ENCODE peak calls at places on chromosomes 6 and 20, in six cellular contexts. One of them, this sample, is unnamed.
A peak's percentile ranks its signal among the peaks of the same experiment; 100 is the strongest.

GRCh38 chr6:106748547-106749207 is 119.3 kb downstream of the QRSL1 start:
- DNase-seq in HCT116: no peak
- DNase-seq in cardiac muscle cell: no peak
- DNase-seq in trophoblast cell: peak; percentile 39
- DNase-seq in lower lobe of right lung: no peak
- DNase-seq in WERI-Rb-1: no peak
- DNase-seq in this sample: no peak

GRCh38 chr6:132666118-132666517 is 7.1 kb upstream of the TAAR1 start:
- DNase-seq in cardiac muscle cell: no peak
- DNase-seq in HCT116: no peak
- DNase-seq in lower lobe of right lung: no peak
- DNase-seq in WERI-Rb-1: no peak
- DNase-seq in trophoblast cell: peak; percentile 87
- DNase-seq in this sample: no peak

GRCh38 chr6:44800171-44800671 is 412.7 kb downstream of the CDC5L start:
- DNase-seq in HCT116: no peak
- DNase-seq in WERI-Rb-1: peak; percentile 90
- DNase-seq in cardiac muscle cell: peak; percentile 86
- DNase-seq in lower lobe of right lung: no peak
- DNase-seq in trophoblast cell: peak; percentile 17
- DNase-seq in this sample: peak; percentile 43

GRCh38 chr6:155378284-155378683 is 64.0 kb upstream of the TFB1M start:
- DNase-seq in lower lobe of right lung: no peak
- DNase-seq in cardiac muscle cell: no peak
- DNase-seq in WERI-Rb-1: no peak
- DNase-seq in trophoblast cell: no peak
- DNase-seq in HCT116: no peak
- DNase-seq in this sample: no peak

GRCh38 chr6:93394471-93394870 is 24.9 kb downstream of the EPHA7 start:
- DNase-seq in cardiac muscle cell: no peak
- DNase-seq in WERI-Rb-1: no peak
- DNase-seq in HCT116: no peak
- DNase-seq in lower lobe of right lung: no peak
- DNase-seq in trophoblast cell: no peak
- DNase-seq in this sample: no peak

GRCh38 chr6:154001494-154002285 is 37.4 kb upstream of the OPRM1 start:
- DNase-seq in cardiac muscle cell: no peak
- DNase-seq in trophoblast cell: no peak
- DNase-seq in HCT116: no peak
- DNase-seq in WERI-Rb-1: no peak
- DNase-seq in lower lobe of right lung: no peak
- DNase-seq in this sample: no peak

GRCh38 chr6:1767481-1768246 is 157.9 kb downstream of the FOXC1 start:
- DNase-seq in trophoblast cell: peak; percentile 19
- DNase-seq in cardiac muscle cell: peak; percentile 71
- DNase-seq in lower lobe of right lung: no peak
- DNase-seq in WERI-Rb-1: peak; percentile 84
- DNase-seq in HCT116: no peak
- DNase-seq in this sample: no peak

GRCh38 chr6:106746660-106747059 is 117.3 kb downstream of the QRSL1 start:
- DNase-seq in lower lobe of right lung: no peak
- DNase-seq in trophoblast cell: peak; percentile 98
- DNase-seq in cardiac muscle cell: peak; percentile 37
- DNase-seq in WERI-Rb-1: no peak
- DNase-seq in HCT116: no peak
- DNase-seq in this sample: peak; percentile 100

GRCh38 chr6:85756982-85757381 is 114.3 kb upstream of the SYNCRIP start:
- DNase-seq in trophoblast cell: peak; percentile 54
- DNase-seq in cardiac muscle cell: peak; percentile 54
- DNase-seq in WERI-Rb-1: no peak
- DNase-seq in lower lobe of right lung: no peak
- DNase-seq in HCT116: peak; percentile 22
- DNase-seq in this sample: no peak

GRCh38 chr6:130602151-130602770 is 224.9 kb upstream of the SMLR1 start:
- DNase-seq in cardiac muscle cell: peak; percentile 76
- DNase-seq in HCT116: peak; percentile 94
- DNase-seq in lower lobe of right lung: no peak
- DNase-seq in trophoblast cell: peak; percentile 92
- DNase-seq in WERI-Rb-1: no peak
- DNase-seq in this sample: peak; percentile 99

GRCh38 chr20:4571759-4572531 is 149.8 kb upstream of the PRND start:
- DNase-seq in cardiac muscle cell: no peak
- DNase-seq in trophoblast cell: no peak
- DNase-seq in HCT116: no peak
- DNase-seq in WERI-Rb-1: no peak
- DNase-seq in lower lobe of right lung: no peak
- DNase-seq in this sample: no peak

GRCh38 chr6:112441607-112442006 is 94.5 kb downstream of the RFPL4B start:
- DNase-seq in HCT116: no peak
- DNase-seq in trophoblast cell: no peak
- DNase-seq in WERI-Rb-1: no peak
- DNase-seq in lower lobe of right lung: no peak
- DNase-seq in cardiac muscle cell: peak; percentile 25
- DNase-seq in this sample: no peak

GRCh38 chr20:13723015-13723414 is 61.7 kb downstream of the ESF1 start:
- DNase-seq in trophoblast cell: no peak
- DNase-seq in WERI-Rb-1: peak; percentile 59
- DNase-seq in cardiac muscle cell: peak; percentile 26
- DNase-seq in lower lobe of right lung: no peak
- DNase-seq in HCT116: no peak
- DNase-seq in this sample: no peak

DNA sequence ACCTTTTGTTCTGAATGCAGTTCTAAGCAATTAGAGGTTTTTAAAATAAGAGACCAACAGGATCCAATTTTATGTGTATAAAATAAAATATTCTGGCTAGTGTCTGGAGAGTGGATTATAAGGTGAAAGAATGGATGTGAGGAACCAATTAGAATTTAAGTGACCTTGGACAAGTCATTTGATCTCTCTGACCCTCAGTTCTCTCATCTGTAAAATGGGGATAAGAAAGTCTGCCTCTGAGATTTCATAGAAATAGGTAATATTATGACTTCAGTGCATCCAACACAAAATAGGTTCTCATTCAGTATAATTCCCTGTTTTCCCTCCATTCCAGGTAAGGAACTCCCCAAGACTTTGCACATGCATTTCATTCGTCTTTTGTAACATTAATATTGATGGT is 18.9 kb downstream of the CASS4 start:
- DNase-seq in HCT116: no peak
- DNase-seq in cardiac muscle cell: no peak
- DNase-seq in trophoblast cell: no peak
- DNase-seq in lower lobe of right lung: no peak
- DNase-seq in WERI-Rb-1: no peak
- DNase-seq in this sample: no peak
- H3K27me3 ChIP-seq in HCT116: no peaks in the 10 kb centered on the region
- H3K27me3 ChIP-seq in cardiac muscle cell: peaks cover 7% of the 10 kb centered on the region
- H3K27me3 ChIP-seq in trophoblast cell: no peaks in the 10 kb centered on the region
- H3K27me3 ChIP-seq in lower lobe of right lung: no peaks in the 10 kb centered on the region
- H3K27me3 ChIP-seq in WERI-Rb-1: peaks cover 93% of the 10 kb centered on the region
- H3K27me3 ChIP-seq in this sample: no peaks in the 10 kb centered on the region

DNA sequence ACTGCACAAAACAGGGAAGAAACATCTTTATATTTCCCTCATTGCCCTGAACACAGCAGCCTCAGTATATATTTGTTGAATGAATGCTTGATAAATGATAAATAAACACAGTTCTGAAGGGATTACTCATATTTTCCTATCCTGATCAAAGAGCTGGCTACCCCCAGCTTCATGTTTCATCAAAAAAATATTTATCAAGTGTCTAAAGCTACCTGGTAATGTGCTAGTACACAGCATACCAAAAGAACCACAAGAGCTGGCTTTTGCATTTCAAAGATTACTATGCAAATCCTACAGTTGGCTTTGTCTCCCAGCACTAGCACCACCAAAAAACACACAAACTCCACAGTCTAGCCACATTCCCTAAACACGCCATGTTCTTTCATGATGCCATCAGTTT is 130.0 kb downstream of the BTBD9 start:
- DNase-seq in HCT116: peak; percentile 59
- DNase-seq in cardiac muscle cell: peak; percentile 46
- DNase-seq in WERI-Rb-1: no peak
- DNase-seq in lower lobe of right lung: no peak
- DNase-seq in trophoblast cell: peak; percentile 98
- DNase-seq in this sample: peak; percentile 75
- H3K27ac ChIP-seq in HCT116: no peak overlapping the region
- H3K27ac ChIP-seq in cardiac muscle cell: no peak overlapping the region
- H3K27ac ChIP-seq in WERI-Rb-1: no peak overlapping the region
- H3K27ac ChIP-seq in lower lobe of right lung: no peak overlapping the region
- H3K27ac ChIP-seq in trophoblast cell: no peak overlapping the region
- H3K27ac ChIP-seq in this sample: no peak overlapping the region

DNA sequence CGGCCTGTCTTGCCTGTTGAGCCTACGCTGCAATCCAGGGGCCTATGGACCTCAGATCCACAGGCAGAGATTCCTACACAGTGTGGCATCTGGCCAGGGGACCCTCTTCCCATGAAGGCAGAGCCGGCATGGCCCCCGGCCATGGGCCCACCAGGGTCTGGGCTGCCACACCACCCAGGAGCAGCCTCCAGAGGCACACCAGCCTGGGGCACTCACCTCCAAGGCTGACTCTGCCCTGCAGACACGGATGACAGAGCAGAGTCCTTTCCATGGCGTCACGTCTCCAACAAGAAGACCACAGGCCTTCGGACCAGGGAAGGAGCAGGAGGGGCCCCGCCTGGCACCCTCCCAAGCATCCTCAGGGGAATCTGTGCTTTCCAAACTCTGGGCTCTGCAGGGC is 3.5 kb upstream of the HRH3 start:
- DNase-seq in HCT116: no peak
- DNase-seq in lower lobe of right lung: no peak
- DNase-seq in trophoblast cell: no peak
- DNase-seq in WERI-Rb-1: no peak
- DNase-seq in cardiac muscle cell: no peak
- DNase-seq in this sample: no peak
- H3K27me3 ChIP-seq in HCT116: peaks cover 23% of the 10 kb centered on the region
- H3K27me3 ChIP-seq in lower lobe of right lung: peaks cover 80% of the 10 kb centered on the region
- H3K27me3 ChIP-seq in trophoblast cell: peaks cover 34% of the 10 kb centered on the region
- H3K27me3 ChIP-seq in WERI-Rb-1: no peaks in the 10 kb centered on the region
- H3K27me3 ChIP-seq in cardiac muscle cell: peaks cover 75% of the 10 kb centered on the region
- H3K27me3 ChIP-seq in this sample: peaks cover 87% of the 10 kb centered on the region

DNA sequence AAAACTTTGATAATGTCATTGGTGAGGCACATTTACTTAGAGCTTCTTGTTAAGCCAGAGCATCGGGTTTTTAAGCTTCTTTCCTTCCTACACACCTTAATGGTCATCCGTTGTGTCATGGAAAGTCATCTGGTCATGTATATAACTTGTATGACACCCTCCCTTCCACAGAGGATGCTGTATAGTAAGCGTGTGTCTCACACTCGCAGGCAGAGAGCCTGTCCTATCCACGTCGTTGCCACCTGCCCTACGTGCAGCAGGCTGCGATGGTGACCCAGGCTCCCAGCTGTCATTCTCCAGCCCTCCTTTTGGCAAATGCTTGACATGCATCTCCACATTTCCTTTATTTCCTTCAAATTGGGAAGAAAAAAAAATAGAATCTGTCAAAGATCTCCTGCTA is 85.6 kb downstream of the MYB start:
- DNase-seq in WERI-Rb-1: no peak
- DNase-seq in cardiac muscle cell: no peak
- DNase-seq in lower lobe of right lung: no peak
- DNase-seq in HCT116: no peak
- DNase-seq in trophoblast cell: no peak
- DNase-seq in this sample: no peak
- H3K27ac ChIP-seq in WERI-Rb-1: no peak overlapping the region
- H3K27ac ChIP-seq in cardiac muscle cell: no peak overlapping the region
- H3K27ac ChIP-seq in lower lobe of right lung: no peak overlapping the region
- H3K27ac ChIP-seq in HCT116: no peak overlapping the region
- H3K27ac ChIP-seq in trophoblast cell: no peak overlapping the region
- H3K27ac ChIP-seq in this sample: no peak overlapping the region

DNA sequence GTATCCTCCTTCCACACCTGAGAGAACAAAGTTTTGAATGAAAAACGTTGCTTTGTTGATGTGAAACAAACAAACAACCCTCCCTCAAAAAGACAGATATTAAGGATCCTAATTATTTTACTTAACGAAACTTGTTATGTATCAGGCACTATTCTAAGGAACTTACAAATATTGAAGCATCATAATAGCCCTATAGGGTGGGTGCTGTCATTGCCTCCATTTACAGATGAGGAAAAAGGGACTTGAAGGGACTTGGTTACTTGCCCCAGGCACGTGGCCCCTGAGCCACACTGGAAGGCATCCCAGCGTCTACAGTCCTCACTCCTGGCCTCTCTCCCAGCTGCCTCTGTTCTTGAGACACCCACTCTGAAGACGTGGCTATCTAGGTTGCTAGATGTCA is 20.2 kb upstream of the OLIG3 start:
- DNase-seq in HCT116: no peak
- DNase-seq in cardiac muscle cell: no peak
- DNase-seq in trophoblast cell: no peak
- DNase-seq in WERI-Rb-1: no peak
- DNase-seq in lower lobe of right lung: no peak
- DNase-seq in this sample: no peak
- H3K27me3 ChIP-seq in HCT116: peaks cover 6% of the 10 kb centered on the region
- H3K27me3 ChIP-seq in cardiac muscle cell: peaks cover 44% of the 10 kb centered on the region
- H3K27me3 ChIP-seq in trophoblast cell: peaks cover 5% of the 10 kb centered on the region
- H3K27me3 ChIP-seq in WERI-Rb-1: peaks cover 13% of the 10 kb centered on the region
- H3K27me3 ChIP-seq in lower lobe of right lung: peaks cover 73% of the 10 kb centered on the region
- H3K27me3 ChIP-seq in this sample: peaks cover 100% of the 10 kb centered on the region

DNA sequence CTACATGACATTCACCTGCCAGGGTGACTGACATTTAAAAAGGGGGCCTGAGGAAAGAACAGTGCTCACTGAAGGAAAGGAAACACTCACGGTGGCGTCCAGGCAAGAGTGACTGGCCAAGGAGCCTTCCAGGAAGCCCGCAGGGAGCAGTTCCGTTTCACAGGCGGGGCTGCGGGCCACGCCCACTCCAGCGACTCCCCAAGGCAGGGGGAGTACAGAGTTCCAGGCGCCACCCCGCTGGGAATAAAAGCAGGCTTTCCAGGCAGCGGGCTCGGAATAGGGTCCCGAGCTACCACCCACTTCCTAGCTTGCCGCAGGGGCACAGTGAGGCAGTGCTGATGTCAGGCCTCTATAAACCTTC is 34.2 kb downstream of the PKIG start:
- DNase-seq in cardiac muscle cell: no peak
- DNase-seq in HCT116: no peak
- DNase-seq in WERI-Rb-1: no peak
- DNase-seq in lower lobe of right lung: no peak
- DNase-seq in trophoblast cell: no peak
- DNase-seq in this sample: no peak
- H3K27ac ChIP-seq in cardiac muscle cell: no peak overlapping the region
- H3K27ac ChIP-seq in HCT116: no peak overlapping the region
- H3K27ac ChIP-seq in WERI-Rb-1: no peak overlapping the region
- H3K27ac ChIP-seq in lower lobe of right lung: peak overlapping the region; percentile 65
- H3K27ac ChIP-seq in trophoblast cell: no peak overlapping the region
- H3K27ac ChIP-seq in this sample: no peak overlapping the region

DNA sequence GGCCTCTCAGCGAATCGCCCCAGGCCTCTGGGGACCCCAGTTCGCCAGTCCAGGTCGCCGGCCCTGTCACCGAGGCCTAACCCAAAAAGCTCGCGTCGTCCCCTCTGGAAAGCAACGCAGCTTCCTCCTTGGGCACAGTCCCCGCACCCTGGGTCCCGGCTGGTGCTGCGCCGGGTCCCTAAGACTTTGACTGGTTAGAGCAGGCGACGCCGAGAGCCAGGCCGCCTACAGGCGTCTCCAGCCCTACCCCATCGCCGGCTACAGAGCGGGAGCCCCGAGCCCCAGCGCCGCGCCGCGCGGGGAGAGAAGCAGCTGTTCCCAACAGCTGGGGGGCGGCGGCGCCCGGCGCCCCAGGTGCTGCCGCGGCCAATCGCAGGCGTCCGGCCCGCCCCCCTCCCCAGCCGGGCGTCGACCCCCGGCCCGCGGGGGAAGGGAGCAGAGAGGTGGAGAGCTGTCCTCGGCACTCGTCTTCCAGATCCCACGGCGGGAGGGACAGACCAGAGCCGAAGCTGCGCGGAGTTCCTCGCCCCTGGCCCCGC is 540 bp upstream of the RBM24 start:
- DNase-seq in HCT116: no peak
- DNase-seq in cardiac muscle cell: peak; percentile 31
- DNase-seq in lower lobe of right lung: peak; percentile 50
- DNase-seq in WERI-Rb-1: peak; percentile 25
- DNase-seq in trophoblast cell: peak; percentile 47
- DNase-seq in this sample: no peak
- H3K27me3 ChIP-seq in HCT116: no peaks in the 10 kb centered on the region
- H3K27me3 ChIP-seq in cardiac muscle cell: no peaks in the 10 kb centered on the region
- H3K27me3 ChIP-seq in lower lobe of right lung: peaks cover 29% of the 10 kb centered on the region
- H3K27me3 ChIP-seq in WERI-Rb-1: peaks cover 11% of the 10 kb centered on the region
- H3K27me3 ChIP-seq in trophoblast cell: peaks cover 19% of the 10 kb centered on the region
- H3K27me3 ChIP-seq in this sample: no peaks in the 10 kb centered on the region

GRCh38 chr6:34338377-34338776 is 54.1 kb downstream of the NUDT3 start:
- DNase-seq in HCT116: no peak
- DNase-seq in trophoblast cell: no peak
- DNase-seq in lower lobe of right lung: no peak
- DNase-seq in cardiac muscle cell: no peak
- DNase-seq in WERI-Rb-1: no peak
- DNase-seq in this sample: no peak
- H3K27ac ChIP-seq in HCT116: no peak overlapping the region
- H3K27ac ChIP-seq in trophoblast cell: no peak overlapping the region
- H3K27ac ChIP-seq in lower lobe of right lung: no peak overlapping the region
- H3K27ac ChIP-seq in cardiac muscle cell: peak overlapping the region; percentile 32
- H3K27ac ChIP-seq in WERI-Rb-1: no peak overlapping the region
- H3K27ac ChIP-seq in this sample: no peak overlapping the region